ENCODE peak calls at places on chromosomes 2 and 18, in nine cellular contexts. G is Caki2; S is CD8-positive, alpha-beta T cell; N is posterior cingulate gyrus; E is fibroblast of the aortic adventitia; H is NCI-H2029 treated with DMSO at 0.1 percent for 48 hours; Q is Ammon's horn; J is cardiac muscle cell; F is NCI-H1417 treated with DMSO at 0.1 percent for 48 hours. Z is an unnamed sample.

GRCh38 chr2:137302957-137303356 is 537.6 kb downstream of the THSD7B start:
- DNase-seq in G (no peak), S (no peak), N (no peak), E (no peak), H (no peak), Q (no peak), J (no peak), F (no peak), Z (no peak)

GRCh38 chr2:26018184-26018716 is 15.6 kb upstream of the RAB10 start:
- DNase-seq in G (peak), S (no peak), N (peak), E (peak), H (no peak), Q (peak), J (peak), F (no peak), Z (peak)

GRCh38 chr18:13026583-13027270 is 35.6 kb downstream of the CEP192 start:
- DNase-seq in G (no peak), S (no peak), N (no peak), E (no peak), H (no peak), Q (no peak), J (no peak), F (no peak), Z (no peak)

GRCh38 chr2:10406016-10406415 is 42.1 kb downstream of the ODC1 start:
- DNase-seq in G (no peak), S (no peak), N (no peak), E (no peak), H (no peak), Q (no peak), J (no peak), F (no peak), Z (no peak)

GRCh38 chr2:202031261-202031986 is 2.2 kb upstream of the FZD7 start:
- DNase-seq in G (no peak), S (no peak), N (no peak), E (peak), H (no peak), Q (no peak), J (no peak), F (no peak), Z (no peak)

GRCh38 chr18:57585421-57585820 is 1.1 kb downstream of the FECH start:
- DNase-seq in G (peak), S (no peak), N (no peak), E (peak), H (no peak), Q (peak), J (peak), F (no peak), Z (no peak)

GRCh38 chr18:55779711-55780590 is 192.0 kb upstream of the TCF4 start:
- DNase-seq in G (no peak), S (no peak), N (peak), E (peak), H (no peak), Q (peak), J (peak), F (no peak), Z (no peak)

GRCh38 chr2:25482341-25482740 is 140.6 kb upstream of the DNMT3A start:
- DNase-seq in G (no peak), S (no peak), N (no peak), E (no peak), H (no peak), Q (no peak), J (no peak), F (no peak), Z (no peak)

GRCh38 chr2:222504191-222504590 is 79.8 kb downstream of the SGPP2 start:
- DNase-seq in G (no peak), S (no peak), N (no peak), E (no peak), H (no peak), Q (no peak), J (no peak), F (no peak), Z (no peak)

GRCh38 chr18:9482790-9483189 is 7.5 kb downstream of the RALBP1 start:
- DNase-seq in G (no peak), S (no peak), N (no peak), E (no peak), H (no peak), Q (no peak), J (no peak), F (no peak), Z (no peak)

GRCh38 chr18:2337552-2338141 is 233.7 kb downstream of the METTL4 start:
- DNase-seq in G (no peak), S (peak), N (no peak), E (no peak), H (no peak), Q (no peak), J (peak), F (no peak), Z (no peak)

GRCh38 chr2:20617892-20618467 is 32.9 kb downstream of the HS1BP3 start:
- DNase-seq in G (peak), S (no peak), N (peak), E (peak), H (peak), Q (peak), J (peak), F (no peak), Z (peak)

GRCh38 chr2:30162821-30163220 is 16.0 kb downstream of the YPEL5 start:
- DNase-seq in G (no peak), S (no peak), N (no peak), E (no peak), H (no peak), Q (no peak), J (no peak), F (no peak), Z (no peak)

GRCh38 chr18:50644807-50645206 is 84.9 kb downstream of the MAPK4 start:
- DNase-seq in G (no peak), S (no peak), N (peak), E (no peak), H (no peak), Q (no peak), J (peak), F (no peak), Z (no peak)

GRCh38 chr2:15074751-15075700 is 442.5 kb downstream of the LRATD1 start:
- DNase-seq in G (no peak), S (no peak), N (no peak), E (peak), H (no peak), Q (peak), J (no peak), F (no peak), Z (no peak)

GRCh38 chr18:23452347-23452727 is 750 bp upstream of the RIOK3 start:
- DNase-seq in G (no peak), S (no peak), N (no peak), E (no peak), H (no peak), Q (no peak), J (no peak), F (no peak), Z (no peak)

GRCh38 chr2:45008296-45009129 is 739 bp downstream of the SIX2 start:
- DNase-seq in G (no peak), S (no peak), N (no peak), E (no peak), H (peak), Q (no peak), J (peak), F (peak), Z (no peak)

GRCh38 chr18:56995579-56996194 is 151.2 kb upstream of the BOD1L2 start:
- DNase-seq in G (no peak), S (no peak), N (no peak), E (no peak), H (no peak), Q (peak), J (no peak), F (no peak), Z (no peak)

GRCh38 chr2:20373241-20373640 is 22.6 kb upstream of the PUM2 start:
- DNase-seq in G (no peak), S (no peak), N (no peak), E (no peak), H (no peak), Q (no peak), J (no peak), F (no peak), Z (no peak)

GRCh38 chr2:29618024-29618423 is 303.4 kb downstream of the ALK start:
- DNase-seq in G (no peak), S (no peak), N (no peak), E (no peak), H (no peak), Q (no peak), J (no peak), F (no peak), Z (no peak)

GRCh38 chr18:39799010-39799409 is 2156.0 kb upstream of the PIK3C3 start:
- DNase-seq in G (peak), S (no peak), N (no peak), E (no peak), H (peak), Q (no peak), J (peak), F (no peak), Z (no peak)

GRCh38 chr2:66869076-66869475 is 434.2 kb downstream of the MEIS1 start:
- DNase-seq in G (no peak), S (no peak), N (no peak), E (peak), H (no peak), Q (no peak), J (peak), F (no peak), Z (no peak)

GRCh38 chr2:112627060-112628040 is 18.4 kb upstream of the SLC20A1 start:
- DNase-seq in G (peak), S (no peak), N (peak), E (peak), H (no peak), Q (peak), J (peak), F (no peak), Z (peak)

GRCh38 chr2:88690591-88691338 is 708 bp upstream of the RPIA start:
- DNase-seq in G (no peak), S (no peak), N (peak), E (no peak), H (no peak), Q (no peak), J (no peak), F (no peak), Z (no peak)

GRCh38 chr2:167104691-167105090 is 216.4 kb downstream of the XIRP2 start:
- DNase-seq in G (no peak), S (no peak), N (no peak), E (no peak), H (no peak), Q (no peak), J (no peak), F (no peak), Z (no peak)

GRCh38 chr2:67209107-67209506 is 188.0 kb upstream of the ETAA1 start:
- DNase-seq in G (no peak), S (no peak), N (no peak), E (no peak), H (no peak), Q (no peak), J (peak), F (peak), Z (peak)

GRCh38 chr2:8454797-8455196 is 227.1 kb upstream of the ID2 start:
- DNase-seq in G (no peak), S (no peak), N (no peak), E (no peak), H (no peak), Q (no peak), J (no peak), F (no peak), Z (no peak)

GRCh38 chr18:9135081-9135911 is 1.3 kb upstream of the ANKRD12 start:
- DNase-seq in G (no peak), S (no peak), N (no peak), E (no peak), H (no peak), Q (no peak), J (no peak), F (no peak), Z (no peak)

GRCh38 chr2:150620860-150621259 is 133.4 kb upstream of the RND3 start:
- DNase-seq in G (no peak), S (no peak), N (no peak), E (peak), H (no peak), Q (no peak), J (no peak), F (no peak), Z (no peak)

GRCh38 chr2:192030289-192030688 is 164.4 kb downstream of the TMEFF2 start:
- DNase-seq in G (no peak), S (no peak), N (no peak), E (peak), H (no peak), Q (no peak), J (peak), F (no peak), Z (no peak)

GRCh38 chr2:227115761-227116160 is 48.2 kb downstream of the COL4A4 start:
- DNase-seq in G (no peak), S (no peak), N (no peak), E (peak), H (peak), Q (no peak), J (no peak), F (no peak), Z (no peak)